ENCODE peak calls at places on chromosome 20, in four cellular contexts. Y, O, Z and R are unnamed samples.
A peak's percentile ranks its signal among the peaks of the same experiment; 100 is the strongest.

GRCh38 chr20:4328541-4328940 is 313.2 kb upstream of the RNF24 start:
- DNase-seq in Y (no peak), Z (no peak), O (no peak), R (no peak)

GRCh38 chr20:31820228-31820627 is 1.1 kb downstream of the MYLK2 start:
- DNase-seq in Y (no peak), Z (no peak), O (no peak), R (no peak)

GRCh38 chr20:24998631-24999445 is 6.3 kb upstream of the APMAP start:
- DNase-seq in Y (no peak), O (no peak), Z (no peak), R (no peak)

GRCh38 chr20:1964659-1965405 is 29.0 kb downstream of the PDYN start:
- DNase-seq in Y (no peak), Z (no peak), O (peak; percentile 12), R (no peak)

GRCh38 chr20:57030611-57031600 is 235.5 kb downstream of the BMP7 start:
- DNase-seq in Z (peak; percentile 18), O (peak; percentile 98), Y (no peak), R (no peak)

GRCh38 chr20:25149986-25150385 is 45.5 kb upstream of the ENTPD6 start:
- DNase-seq in Y (no peak), Z (no peak), O (no peak), R (no peak)

GRCh38 chr20:44031822-44032582 is 117.3 kb downstream of the TOX2 start:
- DNase-seq in Z (no peak), O (no peak), Y (no peak), R (no peak)

GRCh38 chr20:63829943-63830820 is 882 bp downstream of the ZBTB46 start:
- DNase-seq in Y (peak; percentile 28), Z (peak; percentile 49), O (no peak), R (peak; percentile 51)

GRCh38 chr20:51156041-51156795 is 133.3 kb upstream of the KCNG1 start:
- DNase-seq in O (no peak), Y (no peak), Z (peak; percentile 69), R (no peak)

GRCh38 chr20:63863798-63864544 is 1.1 kb upstream of the TPD52L2 start:
- DNase-seq in Z (peak; percentile 85), O (peak; percentile 92), Y (peak; percentile 76), R (peak; percentile 68)